ENCODE peak calls at places on chromosome 21, in four cellular contexts. Q is GM12878, B is H1, G is HepG2. S is an unnamed sample.

GRCh38 chr21:37208056-37208705 is 59.0 kb downstream of the VPS26C start:
- DNase-seq in G (peak; percentile 13), Q (peak; percentile 68), B (no peak), S (no peak)

GRCh38 chr21:43278359-43278758 is 109.6 kb downstream of the CRYAA start:
- DNase-seq in Q (no peak), B (no peak), G (no peak), S (no peak)

GRCh38 chr21:43302769-43303168 is 124.2 kb downstream of the SIK1 start:
- DNase-seq in Q (no peak), G (no peak), B (no peak), S (no peak)

GRCh38 chr21:41364308-41364707 is 2.5 kb downstream of the MX2 start:
- DNase-seq in Q (no peak), G (no peak), B (no peak), S (no peak)

GRCh38 chr21:14119038-14119437 is 91.7 kb downstream of the LIPI start:
- DNase-seq in G (no peak), B (no peak), Q (no peak), S (no peak)

GRCh38 chr21:37130971-37131370 is 57.9 kb downstream of the TTC3 start:
- DNase-seq in G (no peak), B (no peak), Q (no peak), S (no peak)

GRCh38 chr21:45995686-45996179 is 14.2 kb downstream of the COL6A1 start:
- DNase-seq in G (no peak), Q (no peak), B (no peak), S (no peak)

GRCh38 chr21:27408826-27409225 is 441.9 kb upstream of the ADAMTS5 start:
- DNase-seq in Q (no peak), G (no peak), B (no peak), S (no peak)

GRCh38 chr21:17818158-17819113 is 720 bp downstream of the C21orf91 start:
- DNase-seq in Q (no peak), G (peak; percentile 9), B (no peak), S (peak; percentile 38)

GRCh38 chr21:33419538-33420123 is 16.4 kb downstream of the IFNGR2 start:
- DNase-seq in Q (no peak), B (no peak), G (no peak), S (no peak)

GRCh38 chr21:14737922-14738321 is 191.8 kb upstream of the SAMSN1 start:
- DNase-seq in Q (no peak), G (peak; percentile 70), B (no peak), S (peak; percentile 55)

GRCh38 chr21:17690078-17690494 is 77.4 kb upstream of the BTG3 start:
- DNase-seq in G (no peak), B (no peak), Q (no peak), S (no peak)

GRCh38 chr21:31554511-31555022 is 104.9 kb upstream of the SOD1 start:
- DNase-seq in Q (peak; percentile 46), G (no peak), B (no peak), S (peak; percentile 72)

GRCh38 chr21:42028754-42029385 is 18.7 kb upstream of the ZBTB21 start:
- DNase-seq in G (no peak), Q (no peak), B (no peak), S (no peak)

GRCh38 chr21:37869661-37870060 is 46.6 kb downstream of the KCNJ6 start:
- DNase-seq in B (no peak), Q (no peak), G (no peak), S (no peak)

GRCh38 chr21:46368533-46369285 is 44.8 kb downstream of the PCNT start:
- DNase-seq in B (no peak), Q (peak; percentile 65), G (no peak), S (no peak)

GRCh38 chr21:46118871-46119564 is 21.1 kb downstream of the COL6A2 start:
- DNase-seq in B (no peak), Q (no peak), G (no peak), S (no peak)

GRCh38 chr21:42471716-42472330 is 24.2 kb downstream of the RSPH1 start:
- DNase-seq in G (no peak), Q (no peak), B (no peak), S (no peak)

GRCh38 chr21:41361786-41362604 is at the start of gene MX2:
- DNase-seq in B (no peak), G (peak; percentile 35), Q (peak; percentile 91), S (no peak)

GRCh38 chr21:29656504-29657227 is 283.1 kb downstream of the GRIK1 start:
- DNase-seq in G (no peak), Q (no peak), B (no peak), S (no peak)

GRCh38 chr21:42401164-42401563 is 2.5 kb upstream of the UBASH3A start:
- DNase-seq in Q (no peak), G (no peak), B (no peak), S (no peak)

GRCh38 chr21:33116669-33117267 is 46.8 kb downstream of the OLIG1 start:
- DNase-seq in Q (no peak), G (no peak), B (no peak), S (no peak)

GRCh38 chr21:29490016-29490415 is 191.3 kb downstream of the BACH1 start:
- DNase-seq in B (no peak), Q (no peak), G (no peak), S (no peak)

GRCh38 chr21:42366292-42367010 is at the start of gene TFF1:
- DNase-seq in G (peak; percentile 71), Q (no peak), B (no peak), S (no peak)

GRCh38 chr21:32710069-32710784 is 17.6 kb downstream of the SYNJ1 start:
- DNase-seq in Q (no peak), B (no peak), G (no peak), S (no peak)

GRCh38 chr21:43775190-43775589 is 918 bp downstream of the CSTB start:
- DNase-seq in Q (no peak), B (no peak), G (no peak), S (no peak)

DNA sequence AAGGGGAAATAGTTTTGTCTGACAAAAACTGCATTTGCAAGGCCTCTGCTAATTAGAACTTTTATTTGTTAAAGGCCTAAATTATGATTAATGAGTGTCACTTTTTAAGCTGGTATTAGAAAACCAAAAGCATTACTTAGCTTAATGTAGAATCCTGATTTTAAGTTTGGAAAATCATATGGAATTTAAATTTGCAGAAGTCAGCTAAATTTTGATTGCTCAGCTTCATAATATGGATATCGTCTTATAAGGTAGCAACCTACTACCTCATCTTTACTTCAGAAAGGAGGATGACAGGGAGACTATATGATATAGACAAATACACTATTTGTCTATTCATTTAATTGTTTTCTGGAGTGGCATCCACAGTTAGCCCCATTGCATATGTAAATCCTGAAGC is 114.0 kb downstream of the USP25 start:
- DNase-seq in B (no peak), G (no peak), Q (no peak), S (no peak)
- H3K4me1 ChIP-seq in B (no peaks in the 10 kb centered on the region), G (no peaks in the 10 kb centered on the region), Q (no peaks in the 10 kb centered on the region), S (no peaks in the 10 kb centered on the region)

DNA sequence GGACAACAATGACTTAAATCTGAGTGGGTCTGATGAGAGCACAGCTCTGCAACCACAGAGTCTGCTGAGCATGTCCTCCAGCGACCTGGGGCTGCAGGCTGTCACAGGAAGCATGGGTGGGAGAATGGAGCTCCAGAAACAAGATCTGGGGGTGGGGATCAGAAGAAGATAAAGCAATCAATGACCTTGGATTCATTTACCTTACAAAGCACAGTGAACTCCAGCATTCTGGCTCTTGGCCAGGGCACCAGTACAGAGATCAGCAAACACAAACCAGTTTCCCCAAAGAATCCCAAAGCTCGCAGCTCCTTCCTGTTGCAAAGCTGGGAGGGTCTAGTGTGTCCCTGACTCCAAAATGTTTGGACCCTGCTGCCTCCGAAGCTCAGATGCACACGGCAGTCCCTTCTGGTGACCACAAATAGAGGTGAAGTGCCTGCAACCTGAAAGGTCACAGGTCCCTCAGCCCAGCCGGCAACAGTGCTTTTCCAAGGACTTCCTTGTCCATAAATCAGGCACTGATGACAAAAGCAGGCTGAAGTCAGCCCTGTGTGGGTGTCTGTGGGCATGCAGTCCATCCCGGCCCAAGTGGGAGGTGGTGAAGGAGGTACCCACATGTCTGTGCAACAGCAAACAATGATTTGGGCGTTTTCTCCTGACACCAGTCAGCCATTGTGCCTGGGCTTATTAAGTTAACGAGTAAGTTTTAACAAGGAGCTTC is 76.1 kb downstream of the SH3BGR start:
- DNase-seq in Q (no peak), B (no peak), G (peak; percentile 67), S (no peak)
- H3K9me3 ChIP-seq in Q (no peaks in the 10 kb centered on the region), B (no peaks in the 10 kb centered on the region), G (no peaks in the 10 kb centered on the region), S (peaks cover 5% of the 10 kb centered on the region)

GRCh38 chr21:35748683-35749314 is 311.5 kb downstream of the SETD4 start:
- DNase-seq in G (no peak), B (no peak), Q (no peak), S (no peak)
- TF ChIP-seq SUZ12 in G (no peak), B (no peak), Q (no peak), S (no peak)

GRCh38 chr21:44854664-44855446 is 18.6 kb downstream of the PTTG1IP start:
- DNase-seq in Q (no peak), G (no peak), B (no peak), S (no peak)
- H3K4me1 ChIP-seq in Q (no peaks in the 10 kb centered on the region), G (peaks cover 31% of the 10 kb centered on the region), B (no peaks in the 10 kb centered on the region), S (peaks cover 2% of the 10 kb centered on the region)

S was measured in NT2/D1.